ENCODE peak calls at places on chromosome 18, in eight cellular contexts. One of them, this sample, is unnamed.
A peak's percentile ranks its signal among the peaks of the same experiment; 100 is the strongest.

GRCh38 chr18:23301971-23302370 is 151.1 kb upstream of the RIOK3 start:
- DNase-seq in HepG2: no peak
- DNase-seq in IMR-90: no peak
- DNase-seq in fibroblast of mammary gland: no peak
- DNase-seq in body of pancreas: no peak
- DNase-seq in adrenal gland: no peak
- DNase-seq in PC-9: no peak
- DNase-seq in OCI-LY7: peak; percentile 8
- DNase-seq in this sample: no peak

GRCh38 chr18:75179819-75180600 is 28.9 kb downstream of the PTGR3 start:
- DNase-seq in HepG2: no peak
- DNase-seq in IMR-90: no peak
- DNase-seq in fibroblast of mammary gland: no peak
- DNase-seq in body of pancreas: no peak
- DNase-seq in adrenal gland: no peak
- DNase-seq in PC-9: no peak
- DNase-seq in OCI-LY7: no peak
- DNase-seq in this sample: no peak

GRCh38 chr18:5955861-5956260 is 60.5 kb upstream of the TMEM200C start:
- DNase-seq in HepG2: no peak
- DNase-seq in IMR-90: peak; percentile 33
- DNase-seq in fibroblast of mammary gland: no peak
- DNase-seq in body of pancreas: no peak
- DNase-seq in adrenal gland: no peak
- DNase-seq in PC-9: no peak
- DNase-seq in OCI-LY7: no peak
- DNase-seq in this sample: no peak

GRCh38 chr18:44844486-44844885 is 163.8 kb downstream of the SETBP1 start:
- DNase-seq in HepG2: no peak
- DNase-seq in IMR-90: no peak
- DNase-seq in fibroblast of mammary gland: no peak
- DNase-seq in body of pancreas: no peak
- DNase-seq in adrenal gland: no peak
- DNase-seq in PC-9: no peak
- DNase-seq in OCI-LY7: no peak
- DNase-seq in this sample: no peak

GRCh38 chr18:46298511-46298910 is 194.3 kb downstream of the HAUS1 start:
- DNase-seq in HepG2: no peak
- DNase-seq in IMR-90: no peak
- DNase-seq in fibroblast of mammary gland: no peak
- DNase-seq in body of pancreas: no peak
- DNase-seq in adrenal gland: no peak
- DNase-seq in PC-9: no peak
- DNase-seq in OCI-LY7: no peak
- DNase-seq in this sample: no peak

GRCh38 chr18:26301681-26302080 is 75.4 kb downstream of the TAF4B start:
- DNase-seq in HepG2: no peak
- DNase-seq in IMR-90: no peak
- DNase-seq in fibroblast of mammary gland: peak; percentile 56
- DNase-seq in body of pancreas: no peak
- DNase-seq in adrenal gland: no peak
- DNase-seq in PC-9: no peak
- DNase-seq in OCI-LY7: no peak
- DNase-seq in this sample: no peak

GRCh38 chr18:46279673-46280072 is 175.5 kb downstream of the HAUS1 start:
- DNase-seq in HepG2: no peak
- DNase-seq in IMR-90: no peak
- DNase-seq in fibroblast of mammary gland: no peak
- DNase-seq in body of pancreas: no peak
- DNase-seq in adrenal gland: no peak
- DNase-seq in PC-9: no peak
- DNase-seq in OCI-LY7: no peak
- DNase-seq in this sample: no peak

GRCh38 chr18:2147866-2148265 is 423.4 kb downstream of the METTL4 start:
- DNase-seq in HepG2: no peak
- DNase-seq in IMR-90: no peak
- DNase-seq in fibroblast of mammary gland: peak; percentile 80
- DNase-seq in body of pancreas: peak; percentile 5
- DNase-seq in adrenal gland: no peak
- DNase-seq in PC-9: no peak
- DNase-seq in OCI-LY7: no peak
- DNase-seq in this sample: peak; percentile 5

GRCh38 chr18:46343940-46344372 is 239.8 kb downstream of the HAUS1 start:
- DNase-seq in HepG2: no peak
- DNase-seq in IMR-90: no peak
- DNase-seq in fibroblast of mammary gland: no peak
- DNase-seq in body of pancreas: no peak
- DNase-seq in adrenal gland: peak; percentile 50
- DNase-seq in PC-9: no peak
- DNase-seq in OCI-LY7: peak; percentile 79
- DNase-seq in this sample: no peak

GRCh38 chr18:61870151-61870550 is 22.7 kb downstream of the RNF152 start:
- DNase-seq in HepG2: no peak
- DNase-seq in IMR-90: peak; percentile 92
- DNase-seq in fibroblast of mammary gland: peak; percentile 57
- DNase-seq in body of pancreas: no peak
- DNase-seq in adrenal gland: no peak
- DNase-seq in PC-9: no peak
- DNase-seq in OCI-LY7: no peak
- DNase-seq in this sample: peak; percentile 47

GRCh38 chr18:45974088-45974536 is 7.0 kb upstream of the EPG5 start:
- DNase-seq in HepG2: peak; percentile 67
- DNase-seq in IMR-90: peak; percentile 86
- DNase-seq in fibroblast of mammary gland: peak; percentile 88
- DNase-seq in body of pancreas: peak; percentile 71
- DNase-seq in adrenal gland: peak; percentile 57
- DNase-seq in PC-9: peak; percentile 73
- DNase-seq in OCI-LY7: peak; percentile 59
- DNase-seq in this sample: peak; percentile 62

GRCh38 chr18:23719634-23720201 is 30.5 kb downstream of the LAMA3 start:
- DNase-seq in HepG2: peak; percentile 49
- DNase-seq in IMR-90: peak; percentile 98
- DNase-seq in fibroblast of mammary gland: peak; percentile 99
- DNase-seq in body of pancreas: peak; percentile 21
- DNase-seq in adrenal gland: peak; percentile 46
- DNase-seq in PC-9: peak; percentile 83
- DNase-seq in OCI-LY7: no peak
- DNase-seq in this sample: peak; percentile 99

GRCh38 chr18:75644871-75645270 is 217.4 kb upstream of the SMIM21 start:
- DNase-seq in HepG2: no peak
- DNase-seq in IMR-90: no peak
- DNase-seq in fibroblast of mammary gland: no peak
- DNase-seq in body of pancreas: no peak
- DNase-seq in adrenal gland: no peak
- DNase-seq in PC-9: no peak
- DNase-seq in OCI-LY7: no peak
- DNase-seq in this sample: no peak

GRCh38 chr18:54671291-54671881 is 80.3 kb downstream of the DYNAP start:
- DNase-seq in HepG2: peak; percentile 19
- DNase-seq in IMR-90: peak; percentile 42
- DNase-seq in fibroblast of mammary gland: peak; percentile 60
- DNase-seq in body of pancreas: no peak
- DNase-seq in adrenal gland: no peak
- DNase-seq in PC-9: peak; percentile 61
- DNase-seq in OCI-LY7: peak; percentile 34
- DNase-seq in this sample: no peak

GRCh38 chr18:32770181-32770650 is 2.6 kb downstream of the KLHL14 start:
- DNase-seq in HepG2: peak; percentile 23
- DNase-seq in IMR-90: no peak
- DNase-seq in fibroblast of mammary gland: no peak
- DNase-seq in body of pancreas: no peak
- DNase-seq in adrenal gland: no peak
- DNase-seq in PC-9: no peak
- DNase-seq in OCI-LY7: no peak
- DNase-seq in this sample: no peak

GRCh38 chr18:58401191-58401590 is 227.7 kb downstream of the ALPK2 start:
- DNase-seq in HepG2: no peak
- DNase-seq in IMR-90: no peak
- DNase-seq in fibroblast of mammary gland: no peak
- DNase-seq in body of pancreas: no peak
- DNase-seq in adrenal gland: no peak
- DNase-seq in PC-9: no peak
- DNase-seq in OCI-LY7: no peak
- DNase-seq in this sample: no peak

GRCh38 chr18:58403799-58404455 is 225.0 kb downstream of the ALPK2 start:
- DNase-seq in HepG2: no peak
- DNase-seq in IMR-90: no peak
- DNase-seq in fibroblast of mammary gland: no peak
- DNase-seq in body of pancreas: peak; percentile 62
- DNase-seq in adrenal gland: peak; percentile 45
- DNase-seq in PC-9: no peak
- DNase-seq in OCI-LY7: no peak
- DNase-seq in this sample: no peak

GRCh38 chr18:58400337-58400885 is 228.5 kb downstream of the ALPK2 start:
- DNase-seq in HepG2: no peak
- DNase-seq in IMR-90: no peak
- DNase-seq in fibroblast of mammary gland: peak; percentile 92
- DNase-seq in body of pancreas: no peak
- DNase-seq in adrenal gland: no peak
- DNase-seq in PC-9: no peak
- DNase-seq in OCI-LY7: no peak
- DNase-seq in this sample: peak; percentile 78

GRCh38 chr18:58402951-58403702 is 225.8 kb downstream of the ALPK2 start:
- DNase-seq in HepG2: peak; percentile 65
- DNase-seq in IMR-90: no peak
- DNase-seq in fibroblast of mammary gland: no peak
- DNase-seq in body of pancreas: no peak
- DNase-seq in adrenal gland: no peak
- DNase-seq in PC-9: no peak
- DNase-seq in OCI-LY7: no peak
- DNase-seq in this sample: no peak

DNA sequence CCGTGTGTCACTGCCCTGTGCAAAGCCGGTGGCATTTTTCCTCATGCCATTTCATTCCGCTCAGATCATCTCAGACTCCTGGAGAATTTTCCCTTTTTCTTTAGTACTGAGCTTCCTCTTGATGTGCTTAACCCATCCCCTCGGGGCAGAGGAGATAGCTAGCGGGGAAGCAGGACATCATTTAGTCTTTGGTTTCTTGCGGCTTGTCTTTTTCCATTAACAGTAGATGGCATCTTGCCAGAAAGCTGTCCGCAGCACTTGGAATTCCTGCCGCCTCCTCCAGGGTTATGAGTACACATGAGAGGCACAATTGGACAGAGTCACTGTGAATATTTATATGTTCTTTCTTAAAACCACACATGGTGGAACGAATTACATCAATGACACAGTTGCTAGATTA is 226.6 kb downstream of the ALPK2 start:
- DNase-seq in HepG2: peak; percentile 58
- DNase-seq in IMR-90: no peak
- DNase-seq in fibroblast of mammary gland: no peak
- DNase-seq in body of pancreas: peak; percentile 73
- DNase-seq in adrenal gland: no peak
- DNase-seq in PC-9: no peak
- DNase-seq in OCI-LY7: no peak
- DNase-seq in this sample: no peak
- TF ChIP-seq CTCF in HepG2: no peak
- TF ChIP-seq CTCF in IMR-90: no peak
- TF ChIP-seq CTCF in fibroblast of mammary gland: no peak
- TF ChIP-seq CTCF in body of pancreas: peak; percentile 40
- TF ChIP-seq CTCF in adrenal gland: no peak
- TF ChIP-seq CTCF in PC-9: no peak
- TF ChIP-seq CTCF in OCI-LY7: no peak
- TF ChIP-seq CTCF in this sample: no peak

GRCh38 chr18:58176915-58177717 is 133.1 kb downstream of the NEDD4L start:
- DNase-seq in HepG2: no peak
- DNase-seq in IMR-90: peak; percentile 95
- DNase-seq in fibroblast of mammary gland: peak; percentile 94
- DNase-seq in body of pancreas: no peak
- DNase-seq in adrenal gland: no peak
- DNase-seq in PC-9: peak; percentile 94
- DNase-seq in OCI-LY7: no peak
- DNase-seq in this sample: peak; percentile 73
- H3K4me3 ChIP-seq in HepG2: no peak overlapping the region
- H3K4me3 ChIP-seq in IMR-90: no peak overlapping the region
- H3K4me3 ChIP-seq in fibroblast of mammary gland: no peak overlapping the region
- H3K4me3 ChIP-seq in body of pancreas: no peak overlapping the region
- H3K4me3 ChIP-seq in adrenal gland: no peak overlapping the region
- H3K4me3 ChIP-seq in PC-9: peak overlapping the region; percentile 34
- H3K4me3 ChIP-seq in OCI-LY7: no peak overlapping the region
- H3K4me3 ChIP-seq in this sample: no peak overlapping the region

DNA sequence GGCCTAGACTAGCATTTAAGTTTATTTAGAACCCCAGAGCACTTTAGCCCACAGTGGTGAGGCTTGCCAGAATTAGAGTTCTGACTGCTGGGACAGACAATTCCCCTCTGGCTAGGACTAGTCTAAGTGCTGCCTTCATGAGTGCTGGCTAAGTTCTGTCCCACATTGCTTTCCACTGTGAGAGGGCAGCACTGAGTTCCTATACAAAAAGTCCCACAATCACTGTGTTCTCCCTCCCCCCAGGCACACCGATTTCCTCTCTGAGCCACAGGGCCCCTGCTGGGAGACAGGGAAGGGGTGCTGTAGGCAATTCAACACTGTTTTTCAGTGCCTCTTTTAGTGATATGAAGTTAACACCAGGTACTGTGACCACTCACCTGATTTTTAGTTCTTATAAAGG is 310.9 kb downstream of the DLGAP1 start:
- DNase-seq in HepG2: no peak
- DNase-seq in IMR-90: no peak
- DNase-seq in fibroblast of mammary gland: no peak
- DNase-seq in body of pancreas: no peak
- DNase-seq in adrenal gland: no peak
- DNase-seq in PC-9: no peak
- DNase-seq in OCI-LY7: no peak
- DNase-seq in this sample: no peak
- TF ChIP-seq CTCF in HepG2: no peak
- TF ChIP-seq CTCF in IMR-90: no peak
- TF ChIP-seq CTCF in fibroblast of mammary gland: no peak
- TF ChIP-seq CTCF in body of pancreas: no peak
- TF ChIP-seq CTCF in adrenal gland: no peak
- TF ChIP-seq CTCF in PC-9: no peak
- TF ChIP-seq CTCF in OCI-LY7: peak; percentile 23
- TF ChIP-seq CTCF in this sample: no peak

DNA sequence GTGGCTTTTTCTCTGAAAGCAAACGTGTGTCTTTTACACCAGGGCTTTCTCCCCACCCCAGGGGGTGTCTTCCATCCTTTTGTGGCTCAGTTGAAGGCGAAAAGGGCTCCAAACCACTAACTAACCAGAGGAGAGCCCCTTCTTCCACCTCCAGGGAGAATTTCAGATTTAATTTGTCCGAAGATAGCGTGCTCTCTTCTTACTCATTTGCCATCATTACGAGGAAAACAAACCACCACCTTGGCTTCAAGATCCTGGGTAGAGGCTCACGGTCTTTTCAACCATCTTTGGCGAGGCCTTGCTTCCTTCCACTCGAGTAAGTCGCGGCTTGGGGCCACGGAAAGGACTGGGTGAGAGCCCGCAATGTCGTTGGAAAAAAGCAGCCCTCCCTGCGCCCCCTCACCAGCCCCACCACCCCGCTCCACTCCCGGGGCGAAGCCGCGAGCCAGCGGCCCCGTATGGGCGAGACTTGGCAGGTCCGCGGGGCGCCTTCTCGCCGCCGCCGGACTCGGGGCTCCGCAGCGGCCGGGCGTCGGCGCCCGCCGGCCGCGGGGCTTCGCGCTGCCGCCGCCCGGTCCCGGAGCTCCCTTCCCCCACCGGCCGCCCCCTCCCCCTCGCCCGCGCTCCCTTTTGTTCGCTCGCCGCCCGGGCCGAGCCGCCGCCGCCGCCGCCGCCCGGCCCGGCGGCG is 1.7 kb upstream of the ZNF532 start:
- DNase-seq in HepG2: no peak
- DNase-seq in IMR-90: peak; percentile 62
- DNase-seq in fibroblast of mammary gland: peak; percentile 62
- DNase-seq in body of pancreas: no peak
- DNase-seq in adrenal gland: no peak
- DNase-seq in PC-9: no peak
- DNase-seq in OCI-LY7: peak; percentile 51
- DNase-seq in this sample: no peak
- H3K4me3 ChIP-seq in HepG2: no peak overlapping the region
- H3K4me3 ChIP-seq in IMR-90: peak overlapping the region; percentile 42
- H3K4me3 ChIP-seq in fibroblast of mammary gland: peak overlapping the region; percentile 37
- H3K4me3 ChIP-seq in body of pancreas: no peak overlapping the region
- H3K4me3 ChIP-seq in adrenal gland: no peak overlapping the region
- H3K4me3 ChIP-seq in PC-9: peak overlapping the region; percentile 63
- H3K4me3 ChIP-seq in OCI-LY7: peak overlapping the region; percentile 66
- H3K4me3 ChIP-seq in this sample: peak overlapping the region; percentile 51

This sample was measured in HFF-Myc.